ENCODE peak calls at places on chromosomes 16 and 17, in five cellular contexts. Z is stomach, H is tibial artery, A is Peyer's patch, U is left ventricle myocardium inferior. T is an unnamed sample.

GRCh38 chr16:54655171-54655590 is 275.5 kb upstream of the IRX5 start:
- DNase-seq in Z (peak; percentile 83), H (peak; percentile 23), A (no peak), U (peak; percentile 29), T (no peak)

GRCh38 chr16:19520861-19521331 is 1.0 kb downstream of the GDE1 start:
- DNase-seq in Z (peak; percentile 34), H (no peak), A (no peak), U (no peak), T (no peak)

GRCh38 chr16:733382-734207 is 6.7 kb downstream of the HAGHL start:
- DNase-seq in Z (no peak), H (no peak), A (no peak), U (no peak), T (no peak)

GRCh38 chr17:74825952-74826713 is 33.6 kb downstream of the GRIN2C start:
- DNase-seq in Z (no peak), H (no peak), A (no peak), U (no peak), T (no peak)

GRCh38 chr17:63274156-63274555 is 171.9 kb downstream of the CYB561 start:
- DNase-seq in Z (no peak), H (no peak), A (no peak), U (peak; percentile 42), T (no peak)

GRCh38 chr16:31355701-31356100 is 725 bp downstream of the ITGAX start:
- DNase-seq in Z (no peak), H (no peak), A (no peak), U (no peak), T (no peak)

GRCh38 chr16:23905027-23905426 is 69.2 kb downstream of the PRKCB start:
- DNase-seq in Z (no peak), H (no peak), A (no peak), U (peak; percentile 26), T (no peak)

GRCh38 chr16:73663720-73664119 is 615.8 kb upstream of the ZFHX3 start:
- DNase-seq in Z (no peak), H (no peak), A (no peak), U (no peak), T (no peak)

GRCh38 chr16:57509231-57509923 is 23.1 kb upstream of the DOK4 start:
- DNase-seq in Z (no peak), H (no peak), A (no peak), U (no peak), T (no peak)

GRCh38 chr17:82636626-82637598 is 11.3 kb downstream of the WDR45B start:
- DNase-seq in Z (peak; percentile 70), H (no peak), A (no peak), U (no peak), T (no peak)

GRCh38 chr16:13906426-13907089 is 13.4 kb upstream of the ERCC4 start:
- DNase-seq in Z (no peak), H (no peak), A (peak; percentile 22), U (no peak), T (no peak)

GRCh38 chr16:78211200-78211599 is 111.7 kb downstream of the WWOX start:
- DNase-seq in Z (no peak), H (no peak), A (no peak), U (no peak), T (no peak)

GRCh38 chr16:21653571-21653970 is 1.2 kb upstream of the IGSF6 start:
- DNase-seq in Z (no peak), H (no peak), A (no peak), U (no peak), T (no peak)

GRCh38 chr16:87806608-87807546 is 41.1 kb upstream of the KLHDC4 start:
- DNase-seq in Z (peak; percentile 75), H (peak; percentile 42), A (peak; percentile 76), U (peak; percentile 58), T (peak; percentile 56)

GRCh38 chr16:53502331-53503269 is at the start of gene AKTIP:
- DNase-seq in Z (peak; percentile 79), H (no peak), A (peak; percentile 44), U (peak; percentile 37), T (peak; percentile 37)

GRCh38 chr17:29154516-29155234 is 25.5 kb downstream of the MYO18A start:
- DNase-seq in Z (peak; percentile 49), H (no peak), A (no peak), U (peak; percentile 56), T (no peak)

GRCh38 chr17:44188757-44189403 is 2.1 kb downstream of the TMUB2 start:
- DNase-seq in Z (no peak), H (no peak), A (no peak), U (no peak), T (no peak)

GRCh38 chr17:44192750-44193149 is 6.0 kb downstream of the TMUB2 start:
- DNase-seq in Z (no peak), H (no peak), A (no peak), U (no peak), T (no peak)

GRCh38 chr17:44191941-44192496 is 5.2 kb downstream of the TMUB2 start:
- DNase-seq in Z (no peak), H (no peak), A (no peak), U (no peak), T (no peak)

GRCh38 chr17:44191389-44191788 is 4.6 kb downstream of the TMUB2 start:
- DNase-seq in Z (no peak), H (no peak), A (no peak), U (no peak), T (no peak)

DNA sequence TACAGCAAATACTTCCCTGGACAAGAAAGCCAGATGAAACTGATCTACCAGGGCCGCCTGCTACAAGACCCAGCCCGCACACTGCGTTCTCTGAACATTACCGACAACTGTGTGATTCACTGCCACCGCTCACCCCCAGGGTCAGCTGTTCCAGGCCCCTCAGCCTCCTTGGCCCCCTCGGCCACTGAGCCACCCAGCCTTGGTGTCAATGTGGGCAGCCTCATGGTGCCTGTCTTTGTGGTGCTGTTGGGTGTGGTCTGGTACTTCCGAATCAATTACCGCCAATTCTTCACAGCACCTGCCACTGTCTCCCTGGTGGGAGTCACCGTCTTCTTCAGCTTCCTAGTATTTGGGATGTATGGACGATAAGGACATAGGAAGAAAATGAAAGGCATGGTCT is 3.7 kb downstream of the TMUB2 start:
- DNase-seq in Z (no peak), H (no peak), A (no peak), U (no peak), T (no peak)
- H3K27ac ChIP-seq in Z (no peak overlapping the region), H (no peak overlapping the region), A (no peak overlapping the region), U (no peak overlapping the region), T (no peak overlapping the region)

GRCh38 chr17:72122668-72123495 is 2.1 kb downstream of the SOX9 start:
- DNase-seq in Z (peak; percentile 50), H (peak; percentile 35), A (no peak), U (peak; percentile 29), T (no peak)
- H3K4me3 ChIP-seq in Z (peak overlapping the region; percentile 53), H (peak overlapping the region; percentile 69), A (no peak overlapping the region), U (peak overlapping the region; percentile 81), T (no peak overlapping the region)

GRCh38 chr16:3003582-3004270 is 9.0 kb upstream of the CLDN9 start:
- DNase-seq in Z (peak; percentile 98), H (peak; percentile 91), A (peak; percentile 95), U (peak; percentile 95), T (peak; percentile 78)
- H3K27me3 ChIP-seq in Z (peaks cover 11% of the 10 kb centered on the region), H (peaks cover 64% of the 10 kb centered on the region), A (no peaks in the 10 kb centered on the region), U (peaks cover 76% of the 10 kb centered on the region), T (no peaks in the 10 kb centered on the region)

GRCh38 chr17:18100616-18101015 is 7.9 kb upstream of the MYO15A start:
- DNase-seq in Z (no peak), H (no peak), A (no peak), U (no peak), T (no peak)
- H3K27ac ChIP-seq in Z (no peak overlapping the region), H (no peak overlapping the region), A (no peak overlapping the region), U (no peak overlapping the region), T (no peak overlapping the region)

DNA sequence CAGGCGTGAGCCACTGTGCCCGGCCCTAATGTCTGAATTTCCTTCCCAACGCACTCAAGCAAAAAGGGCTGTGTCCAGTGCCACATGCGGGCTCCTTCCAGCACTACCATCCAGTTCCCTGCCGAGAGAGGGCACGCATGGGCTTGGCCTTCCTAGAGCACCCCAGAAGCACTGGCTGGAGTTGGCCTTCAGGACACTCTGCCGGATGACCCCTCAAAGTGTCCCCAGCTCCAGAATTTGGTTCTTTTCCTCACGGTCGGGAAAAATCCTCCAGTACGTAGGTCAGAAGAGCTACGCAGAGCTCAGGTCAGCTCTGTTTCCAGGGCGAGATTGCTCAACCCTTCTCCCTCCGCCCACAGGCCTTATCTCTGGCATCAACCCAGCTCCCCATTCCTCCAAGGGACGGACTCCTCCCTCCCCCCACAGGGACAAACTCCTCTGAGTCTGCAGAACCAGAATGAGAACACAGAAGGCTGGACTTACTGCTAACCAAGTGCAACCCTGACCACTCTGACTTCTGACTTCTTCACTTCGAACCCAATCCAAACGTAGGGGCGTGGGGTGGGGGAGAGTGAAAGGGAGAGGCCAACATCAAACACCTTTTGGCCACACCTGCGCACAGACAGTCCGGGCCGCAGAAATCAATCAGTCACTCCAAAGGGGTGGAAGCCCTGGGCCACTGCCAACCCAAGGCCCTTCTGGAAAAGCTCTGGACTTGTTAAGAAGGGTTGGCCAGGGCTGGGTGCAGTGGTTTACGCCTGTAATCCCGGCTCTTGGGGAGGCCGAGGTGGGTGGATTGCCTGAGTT is 3.6 kb downstream of the CDC42EP4 start:
- DNase-seq in Z (peak; percentile 94), H (peak; percentile 80), A (peak; percentile 37), U (peak; percentile 80), T (no peak)
- H3K4me3 ChIP-seq in Z (peak overlapping the region; percentile 89), H (peak overlapping the region; percentile 76), A (no peak overlapping the region), U (peak overlapping the region; percentile 81), T (no peak overlapping the region)

GRCh38 chr17:48211787-48212186 is 104.2 kb downstream of the SNX11 start:
- DNase-seq in Z (no peak), H (no peak), A (no peak), U (no peak), T (no peak)

GRCh38 chr17:48209973-48210372 is 102.4 kb downstream of the SNX11 start:
- DNase-seq in Z (no peak), H (no peak), A (no peak), U (no peak), T (no peak)

GRCh38 chr17:48211011-48211410 is 103.4 kb downstream of the SNX11 start:
- DNase-seq in Z (no peak), H (no peak), A (no peak), U (no peak), T (no peak)

GRCh38 chr17:48202945-48203344 is 95.4 kb downstream of the SNX11 start:
- DNase-seq in Z (no peak), H (no peak), A (no peak), U (no peak), T (no peak)

DNA sequence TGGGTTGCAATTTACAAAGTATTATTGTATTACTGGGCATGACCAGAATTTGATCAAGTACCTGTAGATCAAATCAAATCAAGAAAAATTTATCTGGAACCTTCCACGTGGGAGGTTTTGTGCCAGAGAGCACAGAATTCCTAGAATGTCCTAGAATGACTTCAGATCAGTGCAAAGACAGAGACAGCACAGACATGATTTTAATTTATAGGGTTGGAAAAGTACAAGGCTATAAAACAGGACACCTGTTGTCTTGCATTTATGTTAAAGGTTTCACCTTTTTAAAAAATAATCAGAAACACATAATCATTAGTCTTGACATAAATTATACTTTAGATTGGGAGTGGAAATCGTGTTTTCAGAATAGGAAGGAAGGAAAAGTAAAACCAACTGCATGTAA is 100.2 kb downstream of the SNX11 start:
- DNase-seq in Z (no peak), H (no peak), A (no peak), U (no peak), T (no peak)
- H3K27me3 ChIP-seq in Z (no peaks in the 10 kb centered on the region), H (peaks cover 21% of the 10 kb centered on the region), A (no peaks in the 10 kb centered on the region), U (peaks cover 64% of the 10 kb centered on the region), T (no peaks in the 10 kb centered on the region)

T was measured in naive thymus-derived CD4-positive, alpha-beta T cell.